ENCODE peak calls at places on chromosomes 7 and 10, in five cellular contexts. J is Panc1; Y is CD8-positive, alpha-beta T cell; E is lower lobe of right lung; T is foreskin fibroblast. S is an unnamed sample.

GRCh38 chr7:12674053-12674452 is 13.4 kb upstream of the ARL4A start:
- DNase-seq in Y (no peak), T (no peak), E (no peak), J (no peak), S (no peak)

GRCh38 chr10:102963237-102963886 is 45.3 kb downstream of the CNNM2 start:
- DNase-seq in E (no peak), T (no peak), Y (no peak), J (no peak), S (no peak)

GRCh38 chr7:88357794-88358533 is 51.3 kb upstream of the STEAP4 start:
- DNase-seq in T (peak), J (no peak), Y (no peak), E (no peak), S (no peak)

GRCh38 chr7:87934699-87935372 is 785 bp downstream of the ADAM22 start:
- DNase-seq in Y (no peak), T (peak), J (no peak), E (no peak), S (no peak)

GRCh38 chr7:105224884-105225651 is 163.7 kb downstream of the SRPK2 start:
- DNase-seq in J (peak), E (no peak), T (peak), Y (no peak), S (peak)

GRCh38 chr7:137001041-137001440 is 132.6 kb downstream of the CHRM2 start:
- DNase-seq in T (no peak), J (no peak), E (no peak), Y (no peak), S (no peak)

GRCh38 chr10:116826803-116827202 is 22.5 kb upstream of the ENO4 start:
- DNase-seq in E (no peak), J (no peak), Y (no peak), T (no peak), S (peak)

GRCh38 chr7:107980171-107980570 is 22.8 kb downstream of the LAMB1 start:
- DNase-seq in Y (no peak), T (no peak), J (no peak), E (no peak), S (no peak)

GRCh38 chr7:30652951-30653641 is 29.2 kb downstream of the CRHR2 start:
- DNase-seq in Y (no peak), J (no peak), T (no peak), E (no peak), S (no peak)

DNA sequence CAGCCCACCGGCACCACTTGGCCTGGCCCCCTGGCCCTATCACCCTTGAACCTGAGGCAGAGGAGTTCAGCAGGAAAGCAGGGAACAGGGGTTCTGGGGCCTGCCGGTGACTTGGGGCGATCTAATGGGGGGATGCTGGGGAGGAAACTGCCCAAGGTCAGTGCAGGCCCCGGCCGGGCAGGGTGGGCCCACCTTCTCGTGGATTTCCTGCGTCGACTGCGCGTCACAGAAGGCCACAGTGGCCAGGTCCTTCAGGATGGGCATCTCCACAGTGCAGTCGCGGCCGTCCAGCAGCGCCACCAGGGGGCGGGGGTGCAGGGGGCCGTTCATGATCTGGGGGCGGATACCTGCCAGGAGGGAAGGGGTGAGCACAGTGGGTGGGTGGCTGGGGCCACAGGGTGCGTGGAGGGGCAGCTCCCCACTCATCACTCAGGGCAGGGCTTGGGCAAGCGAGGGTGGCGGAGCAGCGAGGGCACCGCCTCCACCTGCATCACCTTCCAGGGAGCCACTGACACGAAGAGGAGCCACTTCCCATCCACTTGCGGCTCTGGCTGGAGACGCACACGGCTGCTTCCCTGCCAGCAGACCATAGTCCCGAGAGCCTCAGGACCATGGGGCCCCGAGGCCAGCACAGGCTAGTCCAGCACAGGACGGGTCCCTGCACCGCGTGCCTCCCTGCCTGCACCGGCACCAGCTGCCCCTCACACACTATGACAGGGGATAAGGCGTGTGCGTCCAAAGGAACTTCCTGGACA is 61.4 kb downstream of the ZRANB1 start:
- DNase-seq in E (peak), Y (no peak), T (no peak), J (no peak), S (no peak)
- TF ChIP-seq CTCF in E (no peak), Y (no peak), T (no peak), J (no peak), S (no peak)

DNA sequence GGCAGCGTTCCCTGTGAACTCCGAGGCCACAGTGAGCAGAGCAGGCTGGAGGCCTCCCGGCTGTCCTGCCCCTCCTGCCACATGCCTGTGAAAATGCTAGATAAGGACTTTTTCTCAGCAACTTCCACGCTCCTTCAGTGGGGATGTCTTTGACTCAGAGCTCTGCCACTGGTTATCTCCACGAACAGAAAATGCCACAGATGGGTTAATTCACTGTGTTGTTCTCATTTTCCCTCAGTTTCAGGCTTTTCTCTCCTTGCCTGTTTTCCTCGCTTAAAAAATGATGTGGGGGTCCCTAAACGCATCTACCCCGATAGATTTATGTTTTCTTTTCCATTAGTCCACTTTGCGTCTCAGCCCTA is 51.3 kb downstream of the IKZF1 start:
- DNase-seq in T (no peak), J (no peak), E (no peak), Y (no peak), S (no peak)
- H3K4me3 ChIP-seq in T (no peak), J (no peak), E (no peak), Y (no peak), S (no peak)

GRCh38 chr10:52879181-52879607 is 106.6 kb upstream of the MBL2 start:
- DNase-seq in J (no peak), Y (no peak), E (no peak), T (no peak), S (peak)

GRCh38 chr10:52879651-52880050 is 107.1 kb upstream of the MBL2 start:
- DNase-seq in Y (no peak), J (no peak), T (no peak), E (no peak), S (no peak)

GRCh38 chr10:52889611-52890010 is 117.0 kb upstream of the MBL2 start:
- DNase-seq in E (no peak), J (no peak), T (no peak), Y (no peak), S (no peak)

GRCh38 chr10:52883996-52884871 is 111.7 kb upstream of the MBL2 start:
- DNase-seq in T (peak), J (peak), Y (no peak), E (no peak), S (peak)
- TF ChIP-seq CTCF in T (peak), J (peak), Y (no peak), E (peak), S (peak)

DNA sequence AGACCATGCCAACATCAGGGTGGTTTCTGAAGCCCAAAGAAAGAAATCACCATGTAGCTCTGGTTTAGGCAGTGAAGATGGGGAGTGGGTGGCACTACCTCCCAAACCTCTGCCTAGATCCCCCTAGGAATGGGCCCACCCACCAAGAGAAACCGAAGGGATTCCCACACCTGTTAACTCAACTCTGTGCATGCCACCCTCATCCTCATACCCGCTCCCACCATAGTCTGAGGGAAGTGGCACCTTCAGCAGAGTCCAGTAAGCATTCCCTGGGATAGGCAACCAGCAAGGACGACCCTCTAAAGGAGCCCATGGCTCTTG is 1.7 kb upstream of the PLXNA4 start:
- DNase-seq in Y (no peak), J (no peak), T (no peak), E (no peak), S (no peak)
- H3K4me3 ChIP-seq in Y (no peak), J (no peak), T (no peak), E (no peak), S (no peak)

DNA sequence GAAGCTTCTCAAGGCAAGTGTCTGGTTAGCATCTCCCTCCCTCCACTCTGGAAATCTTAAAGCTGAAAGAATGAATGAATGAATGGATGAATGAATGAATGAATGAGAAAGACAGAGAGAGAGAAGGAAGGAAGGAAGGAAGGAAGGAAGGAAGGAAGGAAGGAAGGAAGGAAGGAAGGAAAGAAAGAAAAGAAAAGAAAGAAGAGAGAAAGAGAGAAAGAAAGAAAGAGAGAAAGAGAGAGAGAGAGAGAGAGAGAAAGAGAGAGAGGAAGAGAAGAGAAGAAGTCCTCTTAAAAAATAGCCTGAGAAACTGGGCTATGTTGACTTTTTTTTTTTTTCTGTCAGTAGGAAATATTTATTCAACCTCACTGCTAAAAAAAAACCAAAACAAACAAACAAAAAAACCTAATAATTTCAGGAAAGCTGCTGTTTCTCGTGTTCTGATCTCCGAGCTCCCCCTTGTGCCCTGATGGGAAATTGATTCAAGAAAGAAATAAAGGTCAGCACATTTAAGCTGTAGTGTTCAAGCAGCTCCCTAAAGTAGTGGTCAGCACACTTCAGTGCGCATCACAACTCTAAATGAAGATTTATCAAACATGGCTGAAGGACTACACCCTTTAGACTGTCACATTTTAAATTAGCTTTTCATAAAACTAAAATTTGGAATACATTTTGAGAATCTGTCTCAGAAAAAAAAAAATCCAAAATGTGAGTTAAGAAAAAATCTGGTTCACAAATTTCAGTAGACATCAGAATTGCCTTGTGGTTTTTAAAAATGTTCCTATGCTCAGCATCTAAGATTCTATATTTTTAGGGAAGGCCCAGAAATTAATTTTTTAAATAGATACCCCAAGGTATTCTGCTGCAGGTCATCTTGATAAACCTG is 154.3 kb downstream of the ELAPOR2 start:
- DNase-seq in J (no peak), Y (no peak), T (peak), E (no peak), S (no peak)
- TF ChIP-seq CTCF in J (peak), Y (peak), T (peak), E (peak), S (peak)

GRCh38 chr7:74306737-74307469 is 17.7 kb downstream of the CLIP2 start:
- DNase-seq in E (no peak), J (no peak), T (peak), Y (peak), S (no peak)

GRCh38 chr7:74305987-74306736 is 17.0 kb downstream of the CLIP2 start:
- DNase-seq in J (no peak), E (no peak), T (no peak), Y (no peak), S (no peak)

GRCh38 chr7:74304550-74304949 is 15.3 kb downstream of the CLIP2 start:
- DNase-seq in E (no peak), T (no peak), J (no peak), Y (no peak), S (no peak)

GRCh38 chr7:74311305-74311744 is 22.1 kb downstream of the CLIP2 start:
- DNase-seq in Y (no peak), J (peak), E (no peak), T (peak), S (no peak)

GRCh38 chr7:74307738-74308505 is 18.7 kb downstream of the CLIP2 start:
- DNase-seq in E (no peak), T (no peak), J (no peak), Y (no peak), S (no peak)
- H3K4me3 ChIP-seq in E (no peak), T (no peak), J (no peak), Y (no peak), S (no peak)

GRCh38 chr10:126088144-126088543 is 191.8 kb downstream of the FANK1 start:
- DNase-seq in T (peak), J (no peak), Y (no peak), E (no peak), S (peak)
- TF ChIP-seq CTCF in T (peak), J (no peak), Y (no peak), E (no peak), S (peak)

S was measured in epithelial cell of proximal tubule.